ENCODE peak calls at places on chromosomes 7 and 10, in seven cellular contexts. I, X, M, N, W, U and O are unnamed samples.

GRCh38 chr10:8032558-8032957 is 21.9 kb upstream of the GATA3 start:
- DNase-seq in I (no peak), X (no peak), M (no peak), N (peak), W (no peak), U (no peak), O (no peak)

GRCh38 chr7:112669306-112669705 is 120.9 kb downstream of the TMEM168 start:
- DNase-seq in I (no peak), X (no peak), M (no peak), N (no peak), W (no peak), U (no peak), O (no peak)

GRCh38 chr7:26151953-26152781 is at the start of gene NFE2L3:
- DNase-seq in I (peak), X (peak), M (peak), N (peak), W (peak), U (peak), O (peak)

GRCh38 chr10:15775513-15775912 is 55.8 kb upstream of the ITGA8 start:
- DNase-seq in I (peak), X (peak), M (peak), N (no peak), W (no peak), U (no peak), O (no peak)

GRCh38 chr7:30612658-30613265 is 18.1 kb downstream of the GARS1 start:
- DNase-seq in I (no peak), X (peak), M (peak), N (no peak), W (no peak), U (no peak), O (no peak)

GRCh38 chr10:17737021-17737965 is 14.7 kb upstream of the TMEM236 start:
- DNase-seq in I (peak), X (peak), M (peak), N (peak), W (no peak), U (no peak), O (peak)

GRCh38 chr10:120460776-120461175 is 3.7 kb downstream of the PLPP4 start:
- DNase-seq in I (peak), X (peak), M (peak), N (no peak), W (no peak), U (no peak), O (no peak)

GRCh38 chr10:46518028-46518725 is 38.3 kb downstream of the GPRIN2 start:
- DNase-seq in I (no peak), X (no peak), M (no peak), N (no peak), W (peak), U (no peak), O (no peak)

GRCh38 chr7:28573059-28573553 is 160.8 kb downstream of the CREB5 start:
- DNase-seq in I (no peak), X (peak), M (peak), N (peak), W (no peak), U (no peak), O (peak)

GRCh38 chr7:90455163-90456030 is 14.0 kb upstream of the PTTG1IP2 start:
- DNase-seq in I (peak), X (peak), M (peak), N (peak), W (no peak), U (peak), O (peak)

GRCh38 chr7:106681815-106682495 is 21.0 kb upstream of the CCDC71L start:
- DNase-seq in I (peak), X (peak), M (peak), N (no peak), W (no peak), U (no peak), O (no peak)

GRCh38 chr10:129939416-129940275 is 24.4 kb downstream of the EBF3 start:
- DNase-seq in I (no peak), X (no peak), M (no peak), N (no peak), W (no peak), U (no peak), O (no peak)

GRCh38 chr7:85897967-85898366 is 711.1 kb upstream of the SEMA3D start:
- DNase-seq in I (no peak), X (no peak), M (no peak), N (no peak), W (no peak), U (no peak), O (no peak)

GRCh38 chr7:1368682-1369571 is 90.3 kb downstream of the MICALL2 start:
- DNase-seq in I (peak), X (no peak), M (peak), N (peak), W (no peak), U (peak), O (peak)

GRCh38 chr7:137879357-137880158 is 32.8 kb upstream of the DGKI start:
- DNase-seq in I (peak), X (peak), M (no peak), N (no peak), W (no peak), U (no peak), O (no peak)

GRCh38 chr10:15321431-15322321 is 49.4 kb downstream of the FAM171A1 start:
- DNase-seq in I (peak), X (peak), M (peak), N (no peak), W (no peak), U (no peak), O (peak)

GRCh38 chr10:22624289-22624738 is 90.1 kb downstream of the PIP4K2A start:
- DNase-seq in I (peak), X (peak), M (peak), N (no peak), W (no peak), U (no peak), O (no peak)

GRCh38 chr10:2920638-2921037 is 146.7 kb upstream of the PFKP start:
- DNase-seq in I (no peak), X (no peak), M (no peak), N (no peak), W (no peak), U (no peak), O (no peak)